ENCODE peak calls at places on chromosomes 2 and 18, in ten cellular contexts. Z is left ventricle myocardium inferior, E is endodermal cell, R is fibroblast of lung, X is psoas muscle, K is GM06990, B is cardiac muscle cell, W is breast epithelium, N is BE2C, M is hepatocyte. V is an unnamed sample.

GRCh38 chr18:58362829-58363231 is 266.1 kb downstream of the ALPK2 start:
- DNase-seq in M (no peak), R (no peak), Z (no peak), W (no peak), X (no peak), K (no peak), N (no peak), E (no peak), B (no peak), V (no peak)

GRCh38 chr2:173288561-173288960 is 66.1 kb upstream of the CDCA7 start:
- DNase-seq in R (peak; percentile 83), M (no peak), Z (no peak), X (no peak), B (peak; percentile 43), N (no peak), K (no peak), E (no peak), W (no peak), V (no peak)

GRCh38 chr2:240469239-240469636 is 33.8 kb downstream of the GPC1 start:
- DNase-seq in R (no peak), N (peak; percentile 11), Z (no peak), W (no peak), X (peak; percentile 49), M (peak; percentile 4), K (peak; percentile 5), B (no peak), E (peak; percentile 64), V (no peak)

GRCh38 chr18:9401166-9401565 is 66.6 kb downstream of the TWSG1 start:
- DNase-seq in X (no peak), B (peak; percentile 7), N (no peak), R (no peak), Z (no peak), E (no peak), M (no peak), K (no peak), W (no peak), V (no peak)

GRCh38 chr2:195304310-195304709 is 352.7 kb upstream of the SLC39A10 start:
- DNase-seq in M (peak; percentile 7), W (no peak), R (peak; percentile 11), N (peak; percentile 33), X (no peak), B (peak; percentile 4), E (peak; percentile 76), Z (no peak), K (no peak), V (no peak)

GRCh38 chr18:63646916-63647315 is 2.9 kb upstream of the SERPINB4 start:
- DNase-seq in Z (no peak), E (no peak), K (no peak), W (no peak), X (no peak), M (no peak), R (no peak), B (peak; percentile 6), N (no peak), V (no peak)

GRCh38 chr2:174492963-174493431 is 6.2 kb upstream of the GPR155 start:
- DNase-seq in B (no peak), N (no peak), E (no peak), Z (no peak), W (no peak), M (no peak), R (no peak), K (peak; percentile 71), X (no peak), V (no peak)

GRCh38 chr2:120317916-120318315 is 28.0 kb upstream of the INHBB start:
- DNase-seq in Z (no peak), R (no peak), M (no peak), W (peak; percentile 37), E (no peak), B (no peak), X (no peak), K (no peak), N (no peak), V (no peak)

GRCh38 chr2:61340242-61340641 is 130.6 kb downstream of the USP34 start:
- DNase-seq in N (no peak), Z (no peak), K (no peak), B (peak; percentile 63), W (no peak), E (no peak), M (no peak), R (peak; percentile 22), X (no peak), V (no peak)

GRCh38 chr2:61343141-61343540 is 127.7 kb downstream of the USP34 start:
- DNase-seq in E (no peak), R (no peak), X (no peak), B (no peak), M (no peak), K (no peak), N (no peak), Z (no peak), W (no peak), V (no peak)

GRCh38 chr2:61335226-61335625 is 135.7 kb downstream of the USP34 start:
- DNase-seq in W (no peak), B (no peak), K (no peak), R (peak; percentile 57), E (no peak), X (no peak), N (no peak), M (no peak), Z (no peak), V (no peak)

DNA sequence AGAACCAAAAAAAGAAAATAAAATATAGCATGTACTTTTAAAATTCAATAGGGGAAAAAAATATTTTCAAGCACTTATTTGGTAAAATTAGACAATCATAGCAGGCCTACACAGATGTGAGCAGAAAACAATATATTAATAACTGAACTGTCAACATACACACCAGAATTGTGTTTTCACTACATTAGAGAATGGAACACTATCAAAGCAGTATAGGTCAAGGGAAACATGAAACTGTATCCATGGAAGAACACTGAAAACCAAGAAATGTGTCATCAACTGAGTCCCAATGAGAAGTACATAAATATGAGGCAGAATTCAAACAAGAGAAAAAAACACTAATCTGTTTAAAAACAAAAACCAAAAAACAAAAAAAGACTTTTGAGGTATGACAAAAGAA is 132.4 kb downstream of the USP34 start:
- DNase-seq in N (no peak), M (no peak), W (no peak), X (no peak), B (no peak), K (no peak), E (no peak), Z (no peak), R (no peak), V (no peak)
- H3K36me3 ChIP-seq in N (no peaks in the 10 kb centered on the region), M (no peaks in the 10 kb centered on the region), W (peaks cover 4% of the 10 kb centered on the region), X (no peaks in the 10 kb centered on the region), B (peaks cover 26% of the 10 kb centered on the region), K (peaks cover 3% of the 10 kb centered on the region), E (peaks cover 89% of the 10 kb centered on the region), Z (peaks cover 58% of the 10 kb centered on the region), R (peaks cover 4% of the 10 kb centered on the region), V (peaks cover 60% of the 10 kb centered on the region)

DNA sequence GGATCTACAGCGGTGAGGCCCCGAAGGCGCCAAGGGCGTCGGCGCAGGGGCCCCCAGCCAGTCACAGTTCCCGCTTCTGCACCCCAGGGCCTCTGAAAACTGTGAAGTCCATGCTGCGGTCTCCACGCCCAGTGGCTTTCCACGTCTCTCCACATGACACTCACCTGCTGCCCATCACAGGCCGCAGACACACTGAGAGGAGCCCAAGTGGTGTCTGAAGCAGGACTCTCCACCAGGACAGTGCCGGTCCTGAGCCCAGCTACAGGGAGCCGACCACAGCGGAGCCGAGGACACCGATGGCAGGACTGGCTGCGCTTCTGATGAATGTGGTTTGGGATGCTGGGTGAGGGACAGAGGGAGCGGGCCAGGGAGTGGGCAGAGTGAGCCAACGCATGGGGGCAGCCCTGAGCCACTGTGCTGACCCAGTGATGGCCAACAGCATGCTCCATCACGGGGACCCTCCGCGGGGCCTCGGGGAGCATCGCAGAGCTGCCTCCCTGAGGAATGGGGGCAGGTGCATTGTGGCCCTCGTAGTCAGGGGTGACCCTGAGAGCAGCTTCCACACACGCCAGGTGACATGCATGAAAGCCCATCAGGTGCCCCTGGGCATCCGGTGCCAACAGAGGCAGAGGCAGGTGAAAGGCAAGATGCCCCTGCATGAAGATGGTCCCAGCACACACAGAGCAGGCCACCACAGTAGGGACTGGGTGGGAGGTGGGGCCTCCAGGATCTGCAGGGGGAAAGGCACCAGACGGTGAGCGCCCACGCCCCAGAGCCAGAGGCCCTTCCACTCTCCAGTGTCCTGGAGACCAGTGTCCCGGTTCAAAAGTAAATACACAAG is 116.6 kb downstream of the HDAC4 start:
- DNase-seq in B (no peak), R (no peak), W (peak; percentile 25), X (peak; percentile 54), K (no peak), E (peak; percentile 72), M (no peak), N (peak; percentile 10), Z (no peak), V (peak; percentile 15)
- TF ChIP-seq CTCF in B (no peak), R (peak; percentile 4), W (no peak), X (no peak), K (no peak), E (peak; percentile 53), M (no peak), N (peak; percentile 11), Z (no peak), V (no peak)

DNA sequence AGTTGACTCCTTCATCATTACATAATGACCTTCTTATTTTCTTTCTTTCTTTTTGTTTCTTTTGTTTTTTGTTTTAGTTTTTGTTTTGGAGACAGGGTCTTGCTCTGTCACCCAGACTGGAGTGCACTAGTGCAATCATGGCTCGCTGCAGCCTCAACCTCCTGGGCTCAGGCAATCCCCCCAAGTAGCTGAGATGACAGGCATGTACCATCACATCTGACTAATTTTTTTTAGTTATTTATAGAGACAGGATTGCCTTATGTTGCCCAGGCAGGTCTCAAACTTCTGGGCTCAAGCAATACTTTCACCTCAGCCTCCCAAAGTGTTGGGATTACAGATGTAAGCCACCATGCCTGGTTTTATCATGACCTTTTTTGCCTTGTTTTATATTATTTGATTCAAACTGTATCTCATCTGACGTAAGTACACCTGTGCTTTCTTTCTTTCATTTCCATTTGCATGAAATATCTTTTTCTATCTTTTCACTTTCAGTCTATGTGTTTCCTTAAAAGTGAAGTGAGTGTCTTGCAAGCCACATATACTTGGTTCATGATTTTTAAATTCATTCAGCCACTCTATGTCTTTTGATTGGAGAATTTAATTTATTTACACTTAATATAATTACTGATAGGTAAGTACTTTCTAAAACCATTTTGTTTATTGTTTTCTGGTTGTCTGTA is 39.1 kb downstream of the SP100 start:
- DNase-seq in X (no peak), R (no peak), Z (no peak), M (no peak), K (peak; percentile 50), N (no peak), E (no peak), W (no peak), B (no peak), V (no peak)
- H3K36me3 ChIP-seq in X (peaks cover 6% of the 10 kb centered on the region), R (peaks cover 1% of the 10 kb centered on the region), Z (peaks cover 96% of the 10 kb centered on the region), M (no peaks in the 10 kb centered on the region), K (peaks cover 25% of the 10 kb centered on the region), N (no peaks in the 10 kb centered on the region), E (no peaks in the 10 kb centered on the region), W (peaks cover 7% of the 10 kb centered on the region), B (no peaks in the 10 kb centered on the region), V (peaks cover 59% of the 10 kb centered on the region)

DNA sequence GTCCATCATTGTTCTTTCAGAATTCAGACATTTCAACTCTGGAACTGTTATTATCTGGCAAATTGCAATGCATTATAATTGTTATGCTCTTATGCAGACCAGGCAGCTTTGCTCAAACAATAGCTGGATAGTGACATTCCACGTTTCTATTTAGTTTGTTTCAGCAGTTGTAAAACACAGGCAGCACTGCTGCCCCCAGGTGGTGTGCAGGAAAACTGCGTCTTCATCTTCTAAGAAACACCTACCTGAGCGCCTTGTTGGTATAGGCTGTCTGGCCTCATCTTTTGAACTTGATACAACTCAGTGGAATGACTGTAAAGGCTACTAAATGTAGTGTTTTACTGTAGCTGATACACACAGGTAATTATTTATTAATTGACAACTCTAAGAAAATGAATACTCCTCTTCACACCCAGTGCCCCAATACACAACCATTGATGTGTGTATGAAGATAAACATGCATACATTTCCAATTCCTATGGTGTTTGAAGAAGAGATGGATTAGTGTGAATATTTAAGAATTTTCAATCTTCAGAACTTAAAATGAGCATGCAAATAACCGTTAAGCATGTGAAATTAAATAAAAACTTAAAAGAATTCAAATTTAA is 85.5 kb downstream of the CD8B2 start:
- DNase-seq in W (no peak), E (peak; percentile 75), R (no peak), M (peak; percentile 49), B (peak; percentile 30), K (no peak), X (no peak), Z (no peak), N (no peak), V (no peak)
- TF ChIP-seq CTCF in W (no peak), E (peak; percentile 89), R (no peak), M (peak; percentile 56), B (peak; percentile 53), K (peak; percentile 54), X (peak; percentile 20), Z (peak; percentile 39), N (peak; percentile 65), V (peak; percentile 28)